ENCODE peak calls at places on chromosomes 1 and 21, in nine cellular contexts. M is heart left ventricle, X is HCT116, B is suprapubic skin, N is right lobe of liver, T is ovary, J is HepG2, U is breast epithelium, R is GM12878. C is an unnamed sample.
A peak's percentile ranks its signal among the peaks of the same experiment; 100 is the strongest.

GRCh38 chr1:110462964-110463363 is 12.0 kb downstream of the PROK1 start:
- DNase-seq in R (no peak), J (no peak), B (no peak), N (no peak), T (no peak), M (no peak), X (no peak), U (no peak), C (no peak)

GRCh38 chr1:147720557-147720956 is 39.8 kb downstream of the GJA5 start:
- DNase-seq in M (no peak), N (no peak), X (no peak), J (no peak), T (no peak), U (no peak), B (no peak), R (no peak), C (no peak)

GRCh38 chr1:39729030-39729429 is 9.7 kb upstream of the PPIE start:
- DNase-seq in R (no peak), B (no peak), M (no peak), U (no peak), N (no peak), T (no peak), X (no peak), J (no peak), C (no peak)

GRCh38 chr1:43668956-43669355 is 19.0 kb downstream of the KDM4A start:
- DNase-seq in R (no peak), J (no peak), N (no peak), X (no peak), M (no peak), U (no peak), B (no peak), T (no peak), C (no peak)

GRCh38 chr21:42440187-42440792 is 36.6 kb downstream of the UBASH3A start:
- DNase-seq in T (no peak), J (no peak), R (peak; percentile 70), M (no peak), X (no peak), B (no peak), U (no peak), N (no peak), C (no peak)

GRCh38 chr1:29786791-29787732 is 550.7 kb downstream of the PTPRU start:
- DNase-seq in R (no peak), M (no peak), X (no peak), N (no peak), T (no peak), U (peak; percentile 4), J (no peak), B (no peak), C (peak; percentile 24)

GRCh38 chr1:219549215-219549614 is 63.7 kb downstream of the ZC3H11B start:
- DNase-seq in T (no peak), N (no peak), B (no peak), J (no peak), M (no peak), R (no peak), X (no peak), U (no peak), C (no peak)

GRCh38 chr1:20720631-20721051 is 2.8 kb upstream of the KIF17 start:
- DNase-seq in M (no peak), N (peak; percentile 31), B (peak; percentile 50), U (no peak), X (no peak), T (peak; percentile 5), R (no peak), J (no peak), C (peak; percentile 36)

GRCh38 chr1:162878000-162878596 is 17.1 kb upstream of the CCDC190 start:
- DNase-seq in X (peak; percentile 68), T (peak; percentile 29), U (peak; percentile 25), J (peak; percentile 45), M (peak; percentile 47), R (no peak), N (no peak), B (no peak), C (no peak)

GRCh38 chr1:40844887-40845878 is 17.0 kb downstream of the CITED4 start:
- DNase-seq in U (no peak), N (no peak), J (no peak), B (no peak), X (no peak), T (no peak), R (no peak), M (no peak), C (no peak)

GRCh38 chr1:65717815-65718454 is 74.8 kb upstream of the PDE4B start:
- DNase-seq in B (no peak), R (no peak), X (peak; percentile 24), M (no peak), J (no peak), U (no peak), T (no peak), N (no peak), C (no peak)

GRCh38 chr1:230077436-230078221 is 10.6 kb downstream of the GALNT2 start:
- DNase-seq in T (no peak), U (no peak), N (no peak), X (no peak), M (no peak), B (no peak), J (no peak), R (no peak), C (no peak)

GRCh38 chr1:227913446-227913968 is 34.2 kb downstream of the WNT9A start:
- DNase-seq in X (no peak), J (no peak), T (no peak), N (no peak), M (no peak), R (no peak), B (no peak), U (no peak), C (no peak)

GRCh38 chr1:198496216-198497143 is 44.0 kb downstream of the ATP6V1G3 start:
- DNase-seq in B (no peak), J (no peak), T (no peak), U (no peak), M (no peak), N (no peak), R (no peak), X (no peak), C (no peak)

GRCh38 chr1:99539131-99539530 is 106.8 kb upstream of the PALMD start:
- DNase-seq in J (no peak), R (no peak), M (no peak), T (no peak), U (no peak), B (no peak), X (no peak), N (no peak), C (no peak)

GRCh38 chr21:25506887-25507286 is 100.4 kb downstream of the MRPL39 start:
- DNase-seq in N (no peak), U (no peak), T (no peak), J (no peak), M (no peak), X (no peak), R (no peak), B (no peak), C (no peak)

GRCh38 chr1:107895403-107896181 is 69.4 kb downstream of the VAV3 start:
- DNase-seq in J (no peak), M (no peak), N (no peak), T (no peak), U (no peak), X (no peak), R (no peak), B (no peak), C (peak; percentile 58)
- H3K4me1 ChIP-seq in J (no peaks in the 10 kb centered on the region), M (peaks cover 37% of the 10 kb centered on the region), N (no peaks in the 10 kb centered on the region), T (no peaks in the 10 kb centered on the region), U (no peaks in the 10 kb centered on the region), X (no peaks in the 10 kb centered on the region), R (peaks cover 13% of the 10 kb centered on the region), B (peaks cover 3% of the 10 kb centered on the region), C (no peaks in the 10 kb centered on the region)

DNA sequence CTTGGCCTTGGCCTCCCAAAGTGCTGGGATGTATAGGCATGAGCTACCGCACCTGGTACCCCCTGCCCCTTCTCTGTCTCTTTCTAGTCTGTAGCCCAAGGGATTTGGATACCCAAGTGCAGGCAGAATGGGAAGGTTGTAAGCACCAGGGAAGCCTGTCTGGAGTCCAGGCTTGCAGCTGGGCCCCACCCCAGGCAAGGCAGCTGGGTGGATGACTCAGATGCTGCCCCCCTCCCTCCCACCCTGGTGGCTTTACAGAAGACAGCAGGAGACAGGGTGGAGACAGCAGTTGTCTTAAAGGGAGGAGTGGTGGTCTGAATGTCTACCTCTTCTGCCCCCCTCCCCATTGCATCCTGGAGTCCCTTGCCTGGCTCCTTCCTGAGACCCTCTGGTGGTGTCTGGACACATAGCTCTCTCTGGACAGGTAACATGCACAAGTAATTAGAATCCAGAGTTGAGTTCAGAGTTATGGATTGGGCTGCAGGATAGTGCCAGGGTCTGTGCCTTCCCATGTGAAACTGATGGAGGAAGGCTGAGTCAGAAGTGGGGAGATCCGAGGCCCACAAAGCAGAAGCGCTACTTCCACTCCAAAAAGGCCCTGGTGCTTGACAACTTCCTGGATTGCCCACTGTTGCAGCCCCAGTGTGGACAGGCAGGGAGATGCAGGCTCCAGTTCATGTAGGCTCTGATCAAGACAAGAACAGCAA is 5.1 kb downstream of the LMNA start:
- DNase-seq in M (peak; percentile 54), X (no peak), R (no peak), N (no peak), T (no peak), U (no peak), J (no peak), B (no peak), C (peak; percentile 75)
- TF ChIP-seq POLR2A in M (no peak), X (no peak), R (no peak), N (no peak), T (no peak), U (no peak), J (no peak), B (no peak), C (no peak)

GRCh38 chr1:55500601-55501000 is 285.4 kb upstream of the USP24 start:
- DNase-seq in R (no peak), M (no peak), X (no peak), U (no peak), T (no peak), N (no peak), J (no peak), B (no peak), C (no peak)
- H3K27me3 ChIP-seq in R (no peaks in the 10 kb centered on the region), M (peaks cover 3% of the 10 kb centered on the region), X (no peaks in the 10 kb centered on the region), U (no peaks in the 10 kb centered on the region), T (no peaks in the 10 kb centered on the region), N (no peaks in the 10 kb centered on the region), J (no peaks in the 10 kb centered on the region), B (no peaks in the 10 kb centered on the region), C (no peaks in the 10 kb centered on the region)

GRCh38 chr21:35226302-35226701 is 177.2 kb upstream of the RUNX1 start:
- DNase-seq in B (no peak), M (no peak), X (no peak), U (peak; percentile 54), J (peak; percentile 24), R (no peak), T (no peak), N (peak; percentile 87), C (no peak)

GRCh38 chr21:35226960-35227741 is 178.0 kb upstream of the RUNX1 start:
- DNase-seq in R (peak; percentile 74), J (no peak), N (no peak), T (no peak), M (no peak), U (no peak), B (no peak), X (no peak), C (no peak)

GRCh38 chr21:35223480-35224156 is 174.5 kb upstream of the RUNX1 start:
- DNase-seq in B (no peak), X (no peak), T (no peak), N (no peak), U (no peak), J (no peak), R (no peak), M (no peak), C (no peak)

GRCh38 chr21:35227774-35228173 is 178.7 kb upstream of the RUNX1 start:
- DNase-seq in M (no peak), J (no peak), T (no peak), R (no peak), N (no peak), X (no peak), U (no peak), B (no peak), C (no peak)

GRCh38 chr21:35225573-35225972 is 176.5 kb upstream of the RUNX1 start:
- DNase-seq in B (no peak), J (no peak), U (no peak), T (no peak), M (no peak), R (no peak), X (no peak), N (no peak), C (no peak)
- H3K4me1 ChIP-seq in B (peaks cover 7% of the 10 kb centered on the region), J (peaks cover 19% of the 10 kb centered on the region), U (peaks cover 10% of the 10 kb centered on the region), T (peaks cover 6% of the 10 kb centered on the region), M (peaks cover 42% of the 10 kb centered on the region), R (peaks cover 30% of the 10 kb centered on the region), X (peaks cover 29% of the 10 kb centered on the region), N (no peaks in the 10 kb centered on the region), C (no peaks in the 10 kb centered on the region)

C was measured in Peyer's patch.